ENCODE peak calls at places on chromosomes 4 and X, in eight cellular contexts. Z is adrenal gland, W is breast epithelium, R is tibial nerve, T is cardiac fibroblast, E is pancreas, G is fibroblast of the aortic adventitia, Y is fibroblast of lung. M is an unnamed sample.

GRCh38 chr4:172270421-172270820 is 457.2 kb downstream of the GALNTL6 start:
- DNase-seq in Z (no peak), W (no peak), R (no peak), T (no peak), E (no peak), G (no peak), Y (no peak), M (no peak)

GRCh38 chrX:68829594-68830485 is 1.0 kb downstream of the EFNB1 start:
- DNase-seq in Z (peak; percentile 24), W (no peak), R (no peak), T (peak; percentile 27), E (no peak), G (peak; percentile 17), Y (peak; percentile 48), M (no peak)

GRCh38 chr4:40502936-40503335 is 126.7 kb downstream of the RBM47 start:
- DNase-seq in Z (no peak), W (no peak), R (no peak), T (peak; percentile 13), E (no peak), G (no peak), Y (no peak), M (no peak)

GRCh38 chr4:15145709-15146108 is 143.4 kb downstream of the CPEB2 start:
- DNase-seq in Z (no peak), W (no peak), R (no peak), T (no peak), E (no peak), G (no peak), Y (no peak), M (no peak)

GRCh38 chrX:100477949-100478348 is 67.9 kb upstream of the PCDH19 start:
- DNase-seq in Z (no peak), W (no peak), R (no peak), T (no peak), E (no peak), G (no peak), Y (no peak), M (no peak)

GRCh38 chr4:26022346-26022891 is 108.4 kb downstream of the SMIM20 start:
- DNase-seq in Z (no peak), W (no peak), R (no peak), T (no peak), E (no peak), G (peak; percentile 93), Y (peak; percentile 88), M (no peak)

GRCh38 chrX:32745323-32745722 is 466.0 kb downstream of the DMD start:
- DNase-seq in Z (no peak), W (no peak), R (no peak), T (peak; percentile 15), E (no peak), G (no peak), Y (no peak), M (no peak)

GRCh38 chrX:49915352-49916222 is 6.8 kb upstream of the CLCN5 start:
- DNase-seq in Z (peak; percentile 51), W (peak; percentile 26), R (no peak), T (peak; percentile 74), E (no peak), G (peak; percentile 75), Y (peak; percentile 35), M (no peak)

GRCh38 chrX:130834149-130834548 is 68.9 kb downstream of the ENOX2 start:
- DNase-seq in Z (no peak), W (no peak), R (no peak), T (peak; percentile 11), E (no peak), G (no peak), Y (no peak), M (no peak)

GRCh38 chr4:93814722-93815121 is 13.8 kb upstream of the ATOH1 start:
- DNase-seq in Z (peak; percentile 56), W (no peak), R (no peak), T (no peak), E (no peak), G (no peak), Y (no peak), M (no peak)

GRCh38 chr4:2194556-2194955 is 47.4 kb downstream of the HAUS3 start:
- DNase-seq in Z (no peak), W (no peak), R (no peak), T (no peak), E (no peak), G (no peak), Y (peak; percentile 25), M (no peak)

GRCh38 chr4:21452931-21453330 is 495.6 kb downstream of the KCNIP4 start:
- DNase-seq in Z (no peak), W (no peak), R (no peak), T (no peak), E (no peak), G (no peak), Y (peak; percentile 4), M (no peak)

GRCh38 chrX:112636951-112637541 is 42.7 kb downstream of the LHFPL1 start:
- DNase-seq in Z (no peak), W (no peak), R (no peak), T (peak; percentile 23), E (no peak), G (peak; percentile 58), Y (peak; percentile 96), M (no peak)

GRCh38 chr4:26076896-26077295 is 162.9 kb downstream of the SMIM20 start:
- DNase-seq in Z (no peak), W (no peak), R (no peak), T (no peak), E (no peak), G (peak; percentile 38), Y (peak; percentile 37), M (no peak)

GRCh38 chrX:43998374-43998773 is 25.2 kb upstream of the NDP start:
- DNase-seq in Z (no peak), W (no peak), R (no peak), T (no peak), E (no peak), G (no peak), Y (no peak), M (no peak)

GRCh38 chrX:141314441-141314840 is 72.1 kb upstream of the SPANXC start:
- DNase-seq in Z (no peak), W (no peak), R (no peak), T (peak; percentile 23), E (no peak), G (peak; percentile 9), Y (peak; percentile 37), M (no peak)

GRCh38 chr4:182010876-182011275 is 232.3 kb upstream of the TENM3 start:
- DNase-seq in Z (no peak), W (no peak), R (no peak), T (peak; percentile 27), E (no peak), G (peak; percentile 52), Y (peak; percentile 91), M (no peak)

GRCh38 chrX:12814434-12814833 is 23.2 kb downstream of the PRPS2 start:
- DNase-seq in Z (peak; percentile 35), W (no peak), R (no peak), T (peak; percentile 66), E (no peak), G (peak; percentile 66), Y (peak; percentile 25), M (no peak)

GRCh38 chr4:139266583-139267257 is 13.3 kb downstream of the MGARP start:
- DNase-seq in Z (peak; percentile 86), W (peak; percentile 36), R (peak; percentile 44), T (peak; percentile 59), E (no peak), G (peak; percentile 78), Y (peak; percentile 79), M (no peak)

GRCh38 chr4:139267301-139267700 is 12.7 kb downstream of the MGARP start:
- DNase-seq in Z (no peak), W (no peak), R (no peak), T (no peak), E (no peak), G (no peak), Y (no peak), M (no peak)

GRCh38 chr4:139265654-139266053 is 14.4 kb downstream of the MGARP start:
- DNase-seq in Z (no peak), W (no peak), R (no peak), T (no peak), E (no peak), G (no peak), Y (no peak), M (no peak)

GRCh38 chr4:139266208-139266582 is 13.8 kb downstream of the MGARP start:
- DNase-seq in Z (no peak), W (no peak), R (no peak), T (no peak), E (no peak), G (no peak), Y (no peak), M (no peak)
- H3K4me3 ChIP-seq in Z (no peak overlapping the region), W (peak overlapping the region; percentile 30), R (no peak overlapping the region), T (peak overlapping the region; percentile 8), E (peak overlapping the region; percentile 24), G (peak overlapping the region; percentile 57), Y (peak overlapping the region; percentile 50), M (peak overlapping the region; percentile 48)

DNA sequence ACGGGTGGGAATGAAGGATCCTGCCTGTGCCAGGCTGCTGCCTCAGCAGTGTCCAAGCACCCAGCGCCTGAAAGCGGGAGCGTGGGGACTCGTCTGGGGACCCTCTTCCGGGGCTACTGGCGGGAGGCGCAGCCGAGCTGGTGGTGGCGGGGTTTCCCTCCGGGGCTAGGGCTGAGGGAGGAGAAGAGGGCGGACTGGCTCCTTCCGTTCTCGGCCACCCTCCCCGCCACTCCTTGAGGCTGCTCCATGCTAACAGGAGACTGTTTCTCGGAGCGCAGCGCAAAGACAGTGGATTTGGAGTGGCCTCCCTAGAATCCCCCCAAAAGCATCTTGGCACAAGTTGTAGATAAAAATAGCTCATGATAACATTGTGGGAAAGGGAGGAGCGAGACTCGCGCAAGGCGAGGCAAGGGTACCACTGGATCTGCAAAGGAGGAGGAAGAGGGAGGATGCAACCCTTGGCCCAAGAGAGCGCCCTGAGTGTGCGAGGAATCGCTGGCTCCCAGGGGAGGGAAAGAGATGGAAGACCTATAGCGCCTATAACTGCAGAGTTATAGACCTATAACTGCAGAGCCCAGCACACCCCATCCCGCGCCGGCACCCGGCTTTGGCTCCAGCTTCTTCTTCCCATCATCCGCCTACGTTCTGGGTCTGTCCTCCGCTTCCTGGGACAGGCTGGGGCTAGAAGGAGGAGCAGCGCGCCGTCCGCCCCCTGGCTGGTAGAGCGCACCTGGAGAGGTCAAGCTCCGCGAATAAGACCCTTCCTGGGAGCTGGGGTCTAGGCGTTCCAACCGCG is 1.3 kb downstream of the HS3ST1 start:
- DNase-seq in Z (no peak), W (no peak), R (no peak), T (no peak), E (peak; percentile 57), G (peak; percentile 24), Y (peak; percentile 7), M (no peak)
- TF ChIP-seq CTCF in Z (no peak), W (no peak), R (no peak), T (no peak), E (no peak), G (no peak), Y (no peak), M (no peak)

DNA sequence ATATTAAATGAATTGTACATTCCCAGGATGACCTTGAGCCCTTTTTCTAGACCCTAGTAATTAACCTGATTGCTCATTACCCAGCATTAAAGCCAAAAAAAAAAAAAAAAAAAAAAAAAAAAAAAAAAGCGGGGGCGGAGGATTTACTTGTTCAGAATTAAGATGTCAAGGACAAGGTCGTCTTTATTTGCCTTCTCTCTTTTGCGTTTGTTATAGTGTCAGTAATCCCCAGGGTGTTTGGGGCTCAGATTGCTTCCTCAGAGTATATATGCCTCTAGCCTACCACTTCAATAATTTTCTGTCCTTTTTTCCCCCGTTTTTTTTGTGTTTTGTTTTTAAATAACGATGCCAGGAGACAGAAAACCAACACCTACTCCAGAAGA is 138.4 kb downstream of the AFF1 start:
- DNase-seq in Z (no peak), W (no peak), R (no peak), T (no peak), E (no peak), G (no peak), Y (no peak), M (no peak)
- H3K4me3 ChIP-seq in Z (peak overlapping the region; percentile 6), W (no peak overlapping the region), R (no peak overlapping the region), T (no peak overlapping the region), E (no peak overlapping the region), G (no peak overlapping the region), Y (peak overlapping the region; percentile 37), M (no peak overlapping the region)

GRCh38 chrX:65871671-65872311 is 168.1 kb downstream of the VSIG4 start:
- DNase-seq in Z (peak; percentile 0), W (no peak), R (no peak), T (peak; percentile 1), E (no peak), G (peak; percentile 34), Y (no peak), M (no peak)
- TF ChIP-seq CTCF in Z (no peak), W (no peak), R (no peak), T (no peak), E (no peak), G (no peak), Y (no peak), M (no peak)